ENCODE peak calls at places on chromosome 4, in five cellular contexts. M is breast epithelium; V is NCI-H2081; D is A549; A is activated T-cell treated with anti-CD3 and anti-CD28 coated beads, Interleukin-2, amount 50 U/mL, for 72 hours. E is an unnamed sample.

GRCh38 chr4:36013206-36013605 is 231.1 kb downstream of the ARAP2 start:
- DNase-seq in V (no peak), D (no peak), A (no peak), M (no peak), E (no peak)

GRCh38 chr4:55393461-55394320 is 2.1 kb upstream of the TMEM165 start:
- DNase-seq in A (no peak), D (no peak), M (no peak), V (no peak), E (peak)

GRCh38 chr4:86974481-86975050 is 39.8 kb downstream of the AFF1 start:
- DNase-seq in A (no peak), D (no peak), V (no peak), M (no peak), E (peak)

GRCh38 chr4:3445111-3445820 is 3.5 kb downstream of the HGFAC start:
- DNase-seq in V (no peak), M (no peak), A (no peak), D (no peak), E (no peak)

GRCh38 chr4:11904991-11905760 is 476.5 kb upstream of the HS3ST1 start:
- DNase-seq in M (no peak), A (no peak), V (no peak), D (no peak), E (no peak)

GRCh38 chr4:87977521-87978278 is 2.2 kb downstream of the SPP1 start:
- DNase-seq in V (no peak), M (no peak), D (no peak), A (no peak), E (no peak)

GRCh38 chr4:8908206-8908893 is 36.7 kb upstream of the HMX1 start:
- DNase-seq in A (no peak), D (no peak), V (no peak), M (no peak), E (no peak)

GRCh38 chr4:109134921-109135320 is 167.5 kb downstream of the COL25A1 start:
- DNase-seq in M (no peak), A (no peak), D (no peak), V (no peak), E (no peak)

GRCh38 chr4:143207555-143207954 is 22.8 kb downstream of the USP38 start:
- DNase-seq in M (no peak), A (no peak), D (peak), V (no peak), E (no peak)